ENCODE peak calls at places on chromosomes 2 and 18, in four cellular contexts. K is prostate gland, O is suprapubic skin, Y is lower lobe of right lung. C is an unnamed sample. For H3K4me1, the result is how much of the 10 kb centered on the place peaks cover.

GRCh38 chr2:26520065-26520464 is 42.1 kb upstream of the OTOF start:
- DNase-seq in K (no peak), O (no peak), Y (no peak), C (no peak)

GRCh38 chr2:32002406-32002805 is 8.4 kb downstream of the MEMO1 start:
- DNase-seq in K (no peak), O (no peak), Y (no peak), C (no peak)

GRCh38 chr2:43942001-43942400 is 53.8 kb downstream of the LRPPRC start:
- DNase-seq in K (no peak), O (no peak), Y (no peak), C (no peak)

GRCh38 chr2:120647487-120647886 is 88.2 kb upstream of the GLI2 start:
- DNase-seq in K (no peak), O (no peak), Y (no peak), C (no peak)

GRCh38 chr2:101729521-101730190 is 32.1 kb downstream of the MAP4K4 start:
- DNase-seq in K (no peak), O (no peak), Y (no peak), C (no peak)

GRCh38 chr2:102484310-102485061 is 11.5 kb downstream of the SLC9A4 start:
- DNase-seq in K (no peak), O (no peak), Y (no peak), C (no peak)

GRCh38 chr2:85255456-85255812 is 72.4 kb downstream of the TGOLN2 start:
- DNase-seq in K (no peak), O (no peak), Y (no peak), C (peak)

GRCh38 chr18:49846718-49847470 is 33.6 kb upstream of the ACAA2 start:
- DNase-seq in K (no peak), O (no peak), Y (no peak), C (no peak)

GRCh38 chr2:68885074-68885810 is 14.0 kb upstream of the BMP10 start:
- DNase-seq in K (no peak), O (no peak), Y (no peak), C (no peak)

GRCh38 chr2:147456729-147457128 is 388.1 kb upstream of the ACVR2A start:
- DNase-seq in K (no peak), O (no peak), Y (no peak), C (no peak)

GRCh38 chr2:46229134-46230063 is 67.8 kb upstream of the EPAS1 start:
- DNase-seq in K (no peak), O (no peak), Y (no peak), C (no peak)

GRCh38 chr2:109474319-109474825 is 139.4 kb downstream of the SEPTIN10 start:
- DNase-seq in K (no peak), O (no peak), Y (peak), C (peak)

DNA sequence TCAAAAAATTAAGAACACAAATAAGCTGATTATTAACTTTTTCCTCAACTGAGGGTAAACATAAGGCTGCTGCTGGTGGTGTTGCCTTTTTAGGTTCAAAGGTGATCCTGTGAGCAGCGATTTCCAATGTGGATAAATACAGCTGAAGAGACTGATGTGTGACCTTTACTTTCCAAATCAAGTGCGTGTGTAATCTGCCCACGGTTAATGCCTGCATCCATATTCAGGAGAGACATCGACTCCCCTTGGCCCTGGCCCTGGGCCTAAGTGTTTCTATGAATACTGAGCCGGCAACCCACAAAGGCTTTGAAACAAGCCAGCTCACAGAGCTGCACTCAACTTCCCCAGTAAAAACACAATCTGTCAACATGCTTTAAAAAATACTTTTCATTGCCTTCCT is 1026.5 kb downstream of the TMEM182 start:
- DNase-seq in K (no peak), O (no peak), Y (no peak), C (peak)
- H3K4me1 ChIP-seq in K (under half), O (under half), Y (under half), C (under half)

GRCh38 chr2:20198001-20198400 is 26.9 kb downstream of the SDC1 start:
- DNase-seq in K (peak), O (no peak), Y (peak), C (no peak)
- H3K27ac ChIP-seq in K (peak), O (peak), Y (peak), C (no peak)

DNA sequence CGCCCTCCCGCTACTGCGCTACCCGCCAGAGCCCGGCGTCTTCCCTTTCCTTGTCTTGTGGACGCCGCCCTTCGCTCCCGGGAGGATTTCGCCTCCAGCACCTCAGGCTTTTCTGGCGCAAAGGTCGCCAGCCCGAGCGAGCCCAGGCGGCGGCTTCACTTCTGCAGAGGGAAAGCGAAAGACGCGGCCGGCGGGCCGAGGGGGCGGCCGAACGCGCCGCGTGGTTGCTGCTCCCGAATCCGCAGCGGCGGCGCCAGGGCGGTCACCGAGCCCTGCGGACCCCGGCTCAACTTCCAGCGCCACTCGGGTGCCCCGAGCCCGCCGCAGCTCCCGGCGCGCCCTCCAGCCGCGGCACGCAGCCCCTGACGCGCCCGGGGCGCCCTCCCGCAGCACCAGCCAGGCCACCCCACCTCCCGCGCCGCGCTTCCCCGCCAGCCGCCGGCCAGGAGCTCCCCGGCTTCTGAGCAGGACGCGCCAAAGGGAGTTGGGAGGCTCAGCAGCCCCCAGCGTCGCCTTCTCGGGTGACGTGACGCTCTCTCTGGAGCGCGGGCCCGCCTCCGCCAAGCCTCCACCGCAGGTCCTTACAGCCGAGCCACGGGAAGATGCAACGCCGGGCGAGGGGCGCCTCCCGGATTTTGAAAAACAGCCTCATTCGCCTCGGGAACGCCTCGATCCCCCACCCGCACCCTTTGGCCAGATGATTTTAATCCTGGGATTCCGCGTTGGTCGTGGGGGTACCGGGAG is 84.9 kb upstream of the EPB41L3 start:
- DNase-seq in K (no peak), O (peak), Y (peak), C (no peak)
- H3K4me3 ChIP-seq in K (peak), O (peak), Y (peak), C (no peak)

GRCh38 chr2:28271914-28272240 is 120.8 kb upstream of the FOSL2 start:
- DNase-seq in K (no peak), O (no peak), Y (no peak), C (no peak)
- H3K4me1 ChIP-seq in K (under half), O (half or more), Y (under half), C (half or more)

GRCh38 chr2:121972203-121972602 is 216.8 kb downstream of the TSN start:
- DNase-seq in K (no peak), O (no peak), Y (no peak), C (no peak)

GRCh38 chr2:121966663-121967062 is 211.2 kb downstream of the TSN start:
- DNase-seq in K (no peak), O (no peak), Y (no peak), C (no peak)

GRCh38 chr2:121965666-121966065 is 210.2 kb downstream of the TSN start:
- DNase-seq in K (no peak), O (no peak), Y (no peak), C (no peak)

GRCh38 chr2:121969766-121970639 is 214.6 kb downstream of the TSN start:
- DNase-seq in K (no peak), O (no peak), Y (no peak), C (no peak)

GRCh38 chr2:121969155-121969554 is 213.7 kb downstream of the TSN start:
- DNase-seq in K (peak), O (no peak), Y (no peak), C (no peak)
- H3K27ac ChIP-seq in K (peak), O (peak), Y (peak), C (no peak)

GRCh38 chr2:238593678-238594077 is 167.0 kb downstream of the ASB1 start:
- DNase-seq in K (no peak), O (no peak), Y (no peak), C (no peak)

GRCh38 chr2:238594796-238595749 is 168.3 kb downstream of the ASB1 start:
- DNase-seq in K (no peak), O (no peak), Y (no peak), C (no peak)

GRCh38 chr2:238595750-238596570 is 169.2 kb downstream of the ASB1 start:
- DNase-seq in K (peak), O (no peak), Y (no peak), C (no peak)

GRCh38 chr2:238591732-238592131 is 165.0 kb downstream of the ASB1 start:
- DNase-seq in K (no peak), O (no peak), Y (no peak), C (no peak)

DNA sequence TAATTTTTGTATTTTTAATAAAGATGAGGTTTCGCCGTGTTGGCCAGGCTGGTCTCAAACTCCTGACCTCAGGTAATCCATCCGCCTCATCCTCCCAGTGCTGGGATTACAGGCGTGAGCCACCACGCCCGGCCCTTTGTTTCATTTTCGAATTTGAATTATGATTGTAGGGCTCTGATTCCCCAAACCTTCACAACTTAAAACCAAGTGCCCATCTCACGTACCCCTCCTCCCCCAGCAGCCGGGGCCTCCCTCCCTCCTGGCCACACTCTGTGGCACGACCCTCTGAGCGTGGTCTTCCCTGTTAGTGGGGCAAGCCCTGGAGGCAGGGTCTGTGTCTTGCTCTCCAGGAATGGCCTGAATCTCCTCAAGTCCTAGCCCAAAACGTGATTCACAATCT is 166.5 kb downstream of the ASB1 start:
- DNase-seq in K (no peak), O (no peak), Y (no peak), C (no peak)
- H3K4me3 ChIP-seq in K (no peak), O (no peak), Y (no peak), C (no peak)

GRCh38 chr2:64727843-64728463 is 74.2 kb upstream of the SERTAD2 start:
- DNase-seq in K (no peak), O (no peak), Y (no peak), C (peak)

GRCh38 chr2:64731306-64731654 is 77.6 kb upstream of the SERTAD2 start:
- DNase-seq in K (no peak), O (no peak), Y (no peak), C (no peak)

GRCh38 chr2:64730551-64731305 is 77.0 kb upstream of the SERTAD2 start:
- DNase-seq in K (peak), O (no peak), Y (peak), C (peak)

GRCh38 chr2:64722645-64723044 is 68.9 kb upstream of the SERTAD2 start:
- DNase-seq in K (no peak), O (no peak), Y (no peak), C (no peak)

GRCh38 chr2:64727013-64727767 is 73.5 kb upstream of the SERTAD2 start:
- DNase-seq in K (no peak), O (no peak), Y (no peak), C (no peak)
- H3K4me1 ChIP-seq in K (under half), O (under half), Y (under half), C (under half)

GRCh38 chr2:65383571-65384488 is 48.6 kb downstream of the SPRED2 start:
- DNase-seq in K (peak), O (no peak), Y (no peak), C (peak)
- H3K27ac ChIP-seq in K (peak), O (peak), Y (peak), C (no peak)

GRCh38 chr2:219629976-219630695 is 2.7 kb downstream of the SLC4A3 start:
- DNase-seq in K (no peak), O (no peak), Y (no peak), C (no peak)

GRCh38 chr2:219627105-219628100 is at the start of gene SLC4A3:
- DNase-seq in K (no peak), O (no peak), Y (no peak), C (peak)

GRCh38 chr2:219626540-219626939 is 890 bp upstream of the SLC4A3 start:
- DNase-seq in K (no peak), O (no peak), Y (no peak), C (no peak)

GRCh38 chr2:219628986-219629901 is 1.8 kb downstream of the SLC4A3 start:
- DNase-seq in K (no peak), O (no peak), Y (no peak), C (no peak)

GRCh38 chr2:219628235-219628985 is 980 bp downstream of the SLC4A3 start:
- DNase-seq in K (no peak), O (no peak), Y (peak), C (no peak)
- H3K4me3 ChIP-seq in K (peak), O (peak), Y (peak), C (peak)